ENCODE peak calls at places on chromosomes 4 and X, in eight cellular contexts. One of them, this sample, is unnamed.

GRCh38 chr4:107643021-107643420 is 77.0 kb downstream of the PAPSS1 start:
- DNase-seq in brain pericyte: no peak
- DNase-seq in left kidney: no peak
- DNase-seq in GM06990: no peak
- DNase-seq in ELR: no peak
- DNase-seq in AG08396: no peak
- DNase-seq in AG09309: no peak
- DNase-seq in epithelial cell of esophagus: no peak
- DNase-seq in this sample: no peak

GRCh38 chrX:39922497-39922896 is 175.3 kb downstream of the BCOR start:
- DNase-seq in brain pericyte: no peak
- DNase-seq in left kidney: no peak
- DNase-seq in GM06990: no peak
- DNase-seq in ELR: no peak
- DNase-seq in AG08396: no peak
- DNase-seq in AG09309: no peak
- DNase-seq in epithelial cell of esophagus: no peak
- DNase-seq in this sample: no peak

GRCh38 chr4:93710101-93710846 is 118.3 kb upstream of the ATOH1 start:
- DNase-seq in brain pericyte: no peak
- DNase-seq in left kidney: peak
- DNase-seq in GM06990: no peak
- DNase-seq in ELR: peak
- DNase-seq in AG08396: no peak
- DNase-seq in AG09309: no peak
- DNase-seq in epithelial cell of esophagus: peak
- DNase-seq in this sample: no peak

GRCh38 chr4:82421796-82422560 is 8.3 kb downstream of the HNRNPDL start:
- DNase-seq in brain pericyte: no peak
- DNase-seq in left kidney: no peak
- DNase-seq in GM06990: peak
- DNase-seq in ELR: peak
- DNase-seq in AG08396: no peak
- DNase-seq in AG09309: no peak
- DNase-seq in epithelial cell of esophagus: no peak
- DNase-seq in this sample: no peak

GRCh38 chr4:186342582-186342981 is 76.6 kb downstream of the F11 start:
- DNase-seq in brain pericyte: no peak
- DNase-seq in left kidney: no peak
- DNase-seq in GM06990: no peak
- DNase-seq in ELR: peak
- DNase-seq in AG08396: no peak
- DNase-seq in AG09309: no peak
- DNase-seq in epithelial cell of esophagus: peak
- DNase-seq in this sample: no peak

GRCh38 chr4:87856816-87857215 is 24.0 kb downstream of the MEPE start:
- DNase-seq in brain pericyte: no peak
- DNase-seq in left kidney: no peak
- DNase-seq in GM06990: no peak
- DNase-seq in ELR: peak
- DNase-seq in AG08396: no peak
- DNase-seq in AG09309: no peak
- DNase-seq in epithelial cell of esophagus: no peak
- DNase-seq in this sample: no peak

GRCh38 chrX:16843208-16843909 is 26.8 kb downstream of the RBBP7 start:
- DNase-seq in brain pericyte: no peak
- DNase-seq in left kidney: no peak
- DNase-seq in GM06990: no peak
- DNase-seq in ELR: no peak
- DNase-seq in AG08396: no peak
- DNase-seq in AG09309: no peak
- DNase-seq in epithelial cell of esophagus: no peak
- DNase-seq in this sample: no peak

GRCh38 chr4:152937535-152938236 is 1.6 kb downstream of the FHDC1 start:
- DNase-seq in brain pericyte: no peak
- DNase-seq in left kidney: peak
- DNase-seq in GM06990: peak
- DNase-seq in ELR: peak
- DNase-seq in AG08396: peak
- DNase-seq in AG09309: no peak
- DNase-seq in epithelial cell of esophagus: peak
- DNase-seq in this sample: peak

GRCh38 chr4:26858947-26859401 is 1.7 kb upstream of the STIM2 start:
- DNase-seq in brain pericyte: no peak
- DNase-seq in left kidney: no peak
- DNase-seq in GM06990: no peak
- DNase-seq in ELR: peak
- DNase-seq in AG08396: no peak
- DNase-seq in AG09309: no peak
- DNase-seq in epithelial cell of esophagus: peak
- DNase-seq in this sample: no peak

GRCh38 chr4:87974856-87975462 is 555 bp upstream of the SPP1 start:
- DNase-seq in brain pericyte: no peak
- DNase-seq in left kidney: no peak
- DNase-seq in GM06990: no peak
- DNase-seq in ELR: peak
- DNase-seq in AG08396: no peak
- DNase-seq in AG09309: no peak
- DNase-seq in epithelial cell of esophagus: peak
- DNase-seq in this sample: no peak

GRCh38 chrX:132022115-132022862 is 813 bp upstream of the STK26 start:
- DNase-seq in brain pericyte: no peak
- DNase-seq in left kidney: peak
- DNase-seq in GM06990: peak
- DNase-seq in ELR: no peak
- DNase-seq in AG08396: no peak
- DNase-seq in AG09309: no peak
- DNase-seq in epithelial cell of esophagus: peak
- DNase-seq in this sample: peak

GRCh38 chr4:41232406-41232805 is 18.1 kb upstream of the APBB2 start:
- DNase-seq in brain pericyte: no peak
- DNase-seq in left kidney: no peak
- DNase-seq in GM06990: no peak
- DNase-seq in ELR: peak
- DNase-seq in AG08396: no peak
- DNase-seq in AG09309: no peak
- DNase-seq in epithelial cell of esophagus: no peak
- DNase-seq in this sample: no peak

GRCh38 chr4:109411964-109412363 is 21.7 kb upstream of the SEC24B start:
- DNase-seq in brain pericyte: no peak
- DNase-seq in left kidney: peak
- DNase-seq in GM06990: no peak
- DNase-seq in ELR: no peak
- DNase-seq in AG08396: no peak
- DNase-seq in AG09309: no peak
- DNase-seq in epithelial cell of esophagus: peak
- DNase-seq in this sample: no peak

GRCh38 chrX:87755493-87755892 is 237.9 kb downstream of the KLHL4 start:
- DNase-seq in brain pericyte: no peak
- DNase-seq in left kidney: no peak
- DNase-seq in GM06990: no peak
- DNase-seq in ELR: no peak
- DNase-seq in AG08396: no peak
- DNase-seq in AG09309: no peak
- DNase-seq in epithelial cell of esophagus: no peak
- DNase-seq in this sample: no peak

GRCh38 chr4:87502580-87503238 is 26.5 kb downstream of the SPARCL1 start:
- DNase-seq in brain pericyte: no peak
- DNase-seq in left kidney: no peak
- DNase-seq in GM06990: no peak
- DNase-seq in ELR: peak
- DNase-seq in AG08396: no peak
- DNase-seq in AG09309: no peak
- DNase-seq in epithelial cell of esophagus: peak
- DNase-seq in this sample: no peak